ENCODE peak calls at places on chromosomes 5 and 9, in seven cellular contexts. J is endothelial cell, N is left ventricle myocardium superior, R is GM19239, K is fibroblast of the aortic adventitia, B is astrocyte of the hippocampus, Q is NCI-H2029 treated with DMSO at 0.1 percent for 48 hours. S is an unnamed sample.

GRCh38 chr9:37913480-37914153 is 9.7 kb upstream of the SLC25A51 start:
- DNase-seq in Q (peak; percentile 77), K (peak; percentile 72), R (peak; percentile 81), B (peak; percentile 87), J (peak; percentile 91), N (peak; percentile 78), S (peak; percentile 81)

GRCh38 chr9:136847065-136847826 is 2.0 kb upstream of the PHPT1 start:
- DNase-seq in R (no peak), Q (no peak), N (peak; percentile 85), B (peak; percentile 65), K (peak; percentile 74), J (peak; percentile 59), S (peak; percentile 79)

GRCh38 chr9:106772523-106773290 is 90.3 kb upstream of the ZNF462 start:
- DNase-seq in K (no peak), J (no peak), B (no peak), Q (no peak), N (no peak), R (no peak), S (no peak)

GRCh38 chr9:138101444-138102234 is 224.1 kb downstream of the CACNA1B start:
- DNase-seq in R (no peak), B (no peak), J (no peak), K (no peak), Q (no peak), N (no peak), S (no peak)

GRCh38 chr5:168186289-168187074 is 105.0 kb upstream of the WWC1 start:
- DNase-seq in Q (no peak), B (peak; percentile 62), N (peak; percentile 35), J (no peak), K (peak; percentile 8), R (no peak), S (no peak)

GRCh38 chr5:149580808-149581191 is 498 bp upstream of the ARHGEF37 start:
- DNase-seq in J (no peak), K (no peak), Q (no peak), R (no peak), B (no peak), N (no peak), S (no peak)

GRCh38 chr9:114791312-114791711 is 14.5 kb downstream of the TNFSF15 start:
- DNase-seq in R (no peak), K (no peak), J (no peak), Q (no peak), N (no peak), B (no peak), S (no peak)

GRCh38 chr5:40605295-40605958 is 74.3 kb upstream of the PTGER4 start:
- DNase-seq in K (no peak), N (no peak), J (no peak), R (no peak), Q (no peak), B (no peak), S (no peak)

GRCh38 chr5:168364151-168364661 is 72.8 kb downstream of the WWC1 start:
- DNase-seq in K (no peak), R (no peak), Q (no peak), N (no peak), B (peak; percentile 90), J (no peak), S (no peak)

GRCh38 chr9:21450733-21451394 is 10.6 kb downstream of the IFNA1 start:
- DNase-seq in B (no peak), J (no peak), N (no peak), R (no peak), Q (no peak), K (peak; percentile 72), S (no peak)

GRCh38 chr5:126777257-126777973 is 479 bp downstream of the LMNB1 start:
- DNase-seq in K (peak; percentile 43), B (peak; percentile 86), R (no peak), N (peak; percentile 64), J (peak; percentile 59), Q (no peak), S (peak; percentile 80)

GRCh38 chr5:131068893-131069643 is 96.0 kb downstream of the HINT1 start:
- DNase-seq in N (no peak), B (peak; percentile 24), Q (no peak), R (peak; percentile 44), K (no peak), J (no peak), S (no peak)

GRCh38 chr5:79613571-79613970 is 1.3 kb downstream of the TENT2 start:
- DNase-seq in J (no peak), Q (no peak), K (no peak), B (peak; percentile 5), N (no peak), R (no peak), S (no peak)

GRCh38 chr9:94920439-94920951 is 194.0 kb downstream of the AOPEP start:
- DNase-seq in J (no peak), B (peak; percentile 29), N (peak; percentile 69), R (no peak), K (peak; percentile 96), Q (no peak), S (no peak)

GRCh38 chr5:93909356-93909755 is 168.0 kb upstream of the POU5F2 start:
- DNase-seq in R (no peak), B (no peak), K (peak; percentile 35), Q (no peak), N (no peak), J (no peak), S (no peak)

GRCh38 chr9:129253820-129254381 is 75.8 kb upstream of the IER5L start:
- DNase-seq in Q (no peak), J (no peak), R (no peak), B (peak; percentile 38), N (peak; percentile 81), K (peak; percentile 38), S (peak; percentile 85)

S was measured in heart left ventricle.